ENCODE peak calls at places on chromosomes 11 and 22, in ten cellular contexts. G is heart left ventricle, O is fibroblast of lung, H is stomach, N is Panc1, L is PC-3, Q is mesenchymal stem cell, E is adrenal gland, D is heart right ventricle, R is ascending aorta. C is an unnamed sample.

GRCh38 chr22:49303781-49304461 is 523.8 kb downstream of the BRD1 start:
- DNase-seq in D (no peak), N (no peak), H (peak; percentile 21), L (no peak), G (peak; percentile 58), Q (no peak), O (no peak), R (no peak), E (no peak), C (peak; percentile 76)

GRCh38 chr22:24496661-24497060 is 1.5 kb downstream of the UPB1 start:
- DNase-seq in Q (no peak), D (no peak), E (no peak), H (no peak), O (no peak), N (no peak), L (no peak), R (no peak), G (no peak), C (no peak)

GRCh38 chr11:114291847-114292680 is 4.1 kb upstream of the NNMT start:
- DNase-seq in Q (peak; percentile 86), D (no peak), E (no peak), R (no peak), L (peak; percentile 70), N (no peak), H (no peak), G (no peak), O (peak; percentile 95), C (no peak)

GRCh38 chr22:29581799-29582198 is 886 bp upstream of the NIPSNAP1 start:
- DNase-seq in L (peak; percentile 84), E (no peak), H (peak; percentile 56), Q (no peak), D (no peak), G (no peak), N (no peak), R (no peak), O (no peak), C (no peak)

GRCh38 chr22:31626427-31627150 is 35.4 kb downstream of the PISD start:
- DNase-seq in N (no peak), E (peak; percentile 83), H (peak; percentile 45), R (no peak), O (no peak), Q (no peak), D (no peak), G (no peak), L (no peak), C (no peak)

GRCh38 chr11:113176971-113177370 is 137.4 kb upstream of the TTC12 start:
- DNase-seq in H (no peak), O (peak; percentile 95), N (no peak), G (no peak), D (no peak), R (no peak), E (no peak), L (no peak), Q (peak; percentile 85), C (no peak)

GRCh38 chr11:61090982-61091372 is 11.3 kb upstream of the CD5 start:
- DNase-seq in L (no peak), R (no peak), O (no peak), Q (no peak), D (no peak), N (no peak), E (no peak), G (no peak), H (no peak), C (no peak)

GRCh38 chr22:36879775-36880174 is 19.0 kb downstream of the NCF4 start:
- DNase-seq in D (no peak), H (no peak), G (no peak), O (peak; percentile 84), R (no peak), N (no peak), Q (no peak), E (no peak), L (no peak), C (no peak)

GRCh38 chr11:57638005-57638760 is 11.5 kb downstream of the YPEL4 start:
- DNase-seq in Q (peak; percentile 90), D (peak; percentile 87), E (peak; percentile 69), L (peak; percentile 77), H (peak; percentile 36), G (peak; percentile 78), N (no peak), O (peak; percentile 85), R (no peak), C (no peak)

GRCh38 chr11:69891421-69892236 is 72.4 kb upstream of the FGF3 start:
- DNase-seq in N (no peak), R (no peak), G (no peak), E (peak; percentile 93), L (peak; percentile 42), Q (peak; percentile 38), H (peak; percentile 57), O (no peak), D (no peak), C (no peak)

GRCh38 chr22:19559956-19560355 is 35.7 kb upstream of the CLDN5 start:
- DNase-seq in R (no peak), L (no peak), Q (no peak), N (no peak), H (no peak), O (no peak), D (no peak), G (no peak), E (no peak), C (no peak)

DNA sequence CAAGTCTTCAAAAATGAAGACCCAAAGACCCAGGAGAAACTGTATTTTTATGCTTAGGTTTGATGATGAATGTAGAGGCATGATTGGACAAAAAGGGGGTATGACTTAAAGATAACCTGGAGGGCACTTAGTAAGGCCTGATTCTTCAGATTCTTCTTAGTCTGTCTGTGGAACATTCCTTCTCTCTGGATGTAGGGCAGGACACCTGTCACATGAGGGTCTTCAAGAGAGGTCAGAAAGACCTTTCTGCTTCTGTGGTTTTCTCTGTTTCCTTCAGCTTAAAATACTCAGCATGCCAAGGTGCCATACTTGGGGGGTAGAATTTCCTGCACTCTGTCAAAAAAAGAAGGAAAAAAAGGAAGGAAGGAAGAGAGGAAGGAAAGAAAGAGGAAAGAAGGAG is 78.1 kb downstream of the BLID start:
- DNase-seq in R (no peak), G (no peak), Q (no peak), O (no peak), D (no peak), H (no peak), E (no peak), N (no peak), L (no peak), C (no peak)
- H3K4me1 ChIP-seq in R (peaks cover 21% of the 10 kb centered on the region), G (peaks cover 12% of the 10 kb centered on the region), Q (no peaks in the 10 kb centered on the region), O (peaks cover 20% of the 10 kb centered on the region), D (peaks cover 17% of the 10 kb centered on the region), H (no peaks in the 10 kb centered on the region), E (no peaks in the 10 kb centered on the region), N (no peaks in the 10 kb centered on the region), L (peaks cover 4% of the 10 kb centered on the region), C (no peaks in the 10 kb centered on the region)

GRCh38 chr11:117921893-117922292 is 7.3 kb downstream of the TMPRSS13 start:
- DNase-seq in E (no peak), G (no peak), L (no peak), Q (no peak), R (no peak), D (no peak), H (no peak), N (no peak), O (no peak), C (no peak)

GRCh38 chr11:117923275-117923674 is 5.9 kb downstream of the TMPRSS13 start:
- DNase-seq in H (no peak), R (no peak), L (no peak), G (no peak), E (no peak), N (no peak), D (no peak), Q (no peak), O (no peak), C (no peak)

GRCh38 chr11:117925198-117925925 is 3.8 kb downstream of the TMPRSS13 start:
- DNase-seq in Q (no peak), O (no peak), G (no peak), L (no peak), N (no peak), E (no peak), D (no peak), R (no peak), H (no peak), C (no peak)

GRCh38 chr11:117923773-117924172 is 5.4 kb downstream of the TMPRSS13 start:
- DNase-seq in L (no peak), O (no peak), R (no peak), E (no peak), G (no peak), Q (no peak), D (no peak), N (no peak), H (no peak), C (no peak)

GRCh38 chr11:117924631-117925170 is 4.5 kb downstream of the TMPRSS13 start:
- DNase-seq in D (no peak), E (no peak), R (no peak), Q (no peak), N (no peak), L (no peak), O (no peak), G (no peak), H (no peak), C (no peak)
- H3K4me1 ChIP-seq in D (no peaks in the 10 kb centered on the region), E (no peaks in the 10 kb centered on the region), R (no peaks in the 10 kb centered on the region), Q (no peaks in the 10 kb centered on the region), N (no peaks in the 10 kb centered on the region), L (peaks cover 11% of the 10 kb centered on the region), O (no peaks in the 10 kb centered on the region), G (no peaks in the 10 kb centered on the region), H (no peaks in the 10 kb centered on the region), C (peaks cover 12% of the 10 kb centered on the region)

DNA sequence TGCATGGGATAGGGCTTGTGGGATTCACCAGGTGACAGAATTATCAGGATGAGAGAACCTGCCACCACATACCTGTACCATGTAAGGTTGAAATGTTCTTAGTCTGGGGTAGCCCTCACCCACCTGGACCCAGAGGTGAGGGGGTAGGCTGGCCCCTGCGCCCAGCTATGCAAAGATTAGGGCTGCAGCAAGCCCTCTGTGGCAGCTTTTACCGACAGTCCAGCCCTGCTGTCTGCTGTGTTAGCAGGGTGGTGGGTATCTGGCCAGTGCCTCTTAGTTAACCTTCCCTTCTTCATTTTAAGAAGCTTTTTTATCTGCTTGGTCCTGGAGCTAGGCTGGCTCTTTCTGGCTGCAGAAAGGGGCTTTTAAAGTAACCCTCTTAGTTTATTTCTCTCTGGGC is 13.9 kb downstream of the INSC start:
- DNase-seq in L (no peak), D (no peak), G (no peak), N (no peak), O (no peak), E (no peak), Q (no peak), H (no peak), R (no peak), C (no peak)
- H3K4me1 ChIP-seq in L (no peaks in the 10 kb centered on the region), D (no peaks in the 10 kb centered on the region), G (no peaks in the 10 kb centered on the region), N (no peaks in the 10 kb centered on the region), O (peaks cover 3% of the 10 kb centered on the region), E (no peaks in the 10 kb centered on the region), Q (peaks cover 7% of the 10 kb centered on the region), H (no peaks in the 10 kb centered on the region), R (peaks cover 3% of the 10 kb centered on the region), C (no peaks in the 10 kb centered on the region)

DNA sequence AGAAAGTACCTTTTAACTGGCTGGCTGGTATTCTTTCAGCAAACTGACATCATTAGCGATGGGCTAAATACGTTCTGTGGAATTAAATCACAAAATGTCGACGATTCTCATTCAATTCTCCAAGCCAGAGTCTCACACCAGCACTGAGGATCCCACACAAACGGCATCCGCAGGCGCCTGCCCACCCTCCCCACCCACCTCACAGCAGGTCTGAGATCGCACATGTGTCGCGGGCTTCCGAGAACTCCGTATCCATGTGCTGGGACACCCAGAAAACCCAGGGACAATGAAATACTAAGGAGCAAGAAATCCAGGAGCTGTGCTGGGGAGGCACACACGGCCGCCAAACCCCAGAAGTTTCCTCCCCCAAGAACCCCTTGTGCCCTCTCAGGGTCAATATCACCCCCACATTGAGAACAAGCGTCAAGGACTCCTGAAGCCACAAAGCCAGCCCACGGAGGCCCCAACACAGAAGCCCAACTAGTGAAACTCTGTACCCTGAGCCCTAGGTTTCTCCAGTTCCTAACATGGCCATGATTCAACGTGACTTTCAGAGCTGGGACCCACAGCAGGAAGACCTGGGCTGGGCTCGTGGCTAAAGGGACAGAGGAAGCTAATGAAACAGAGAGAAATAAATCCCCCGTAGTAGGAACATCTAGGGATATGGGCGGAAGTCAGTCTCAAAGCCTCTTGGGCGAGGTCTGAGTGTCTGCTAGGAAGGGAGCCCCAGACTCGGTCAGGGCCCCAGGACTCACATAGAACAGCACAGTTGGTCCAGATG is 8.0 kb downstream of the TOLLIP start:
- DNase-seq in L (no peak), Q (no peak), N (no peak), E (no peak), O (no peak), G (no peak), H (peak; percentile 20), D (no peak), R (no peak), C (peak; percentile 1)
- H3K4me1 ChIP-seq in L (peaks cover 18% of the 10 kb centered on the region), Q (peaks cover 46% of the 10 kb centered on the region), N (peaks cover 4% of the 10 kb centered on the region), E (peaks cover 15% of the 10 kb centered on the region), O (peaks cover 3% of the 10 kb centered on the region), G (peaks cover 49% of the 10 kb centered on the region), H (peaks cover 80% of the 10 kb centered on the region), D (peaks cover 48% of the 10 kb centered on the region), R (peaks cover 9% of the 10 kb centered on the region), C (peaks cover 82% of the 10 kb centered on the region)

C was measured in suprapubic skin.